ENCODE peak calls at places on chromosomes 5 and 9, in four cellular contexts. One of them, this sample, is unnamed.

GRCh38 chr5:61735999-61736398 is 403.9 kb downstream of the ZSWIM6 start:
- DNase-seq in kidney epithelial cell: peak; percentile 28
- DNase-seq in mammary epithelial cell: no peak
- DNase-seq in H9: no peak
- DNase-seq in this sample: no peak

GRCh38 chr5:174343826-174344225 is 298.3 kb downstream of the NSG2 start:
- DNase-seq in mammary epithelial cell: no peak
- DNase-seq in kidney epithelial cell: no peak
- DNase-seq in H9: no peak
- DNase-seq in this sample: no peak

GRCh38 chr5:132391870-132392269 is 22.4 kb downstream of the SLC22A5 start:
- DNase-seq in mammary epithelial cell: no peak
- DNase-seq in H9: no peak
- DNase-seq in kidney epithelial cell: no peak
- DNase-seq in this sample: no peak

GRCh38 chr5:141821430-141821925 is 56.7 kb downstream of the PCDH1 start:
- DNase-seq in kidney epithelial cell: peak; percentile 42
- DNase-seq in mammary epithelial cell: peak; percentile 75
- DNase-seq in H9: peak; percentile 59
- DNase-seq in this sample: no peak

GRCh38 chr5:159903134-159903533 is 13.1 kb upstream of the ADRA1B start:
- DNase-seq in mammary epithelial cell: no peak
- DNase-seq in H9: no peak
- DNase-seq in kidney epithelial cell: no peak
- DNase-seq in this sample: no peak

GRCh38 chr5:157600252-157600651 is 24.7 kb upstream of the ADAM19 start:
- DNase-seq in mammary epithelial cell: no peak
- DNase-seq in H9: no peak
- DNase-seq in kidney epithelial cell: no peak
- DNase-seq in this sample: no peak

GRCh38 chr5:161273410-161273809 is 273.1 kb downstream of the GABRB2 start:
- DNase-seq in H9: no peak
- DNase-seq in kidney epithelial cell: no peak
- DNase-seq in mammary epithelial cell: no peak
- DNase-seq in this sample: no peak

GRCh38 chr5:141960449-141961323 is 2.7 kb upstream of the PCDH12 start:
- DNase-seq in kidney epithelial cell: peak; percentile 34
- DNase-seq in H9: peak; percentile 85
- DNase-seq in mammary epithelial cell: peak; percentile 73
- DNase-seq in this sample: peak; percentile 75

GRCh38 chr9:36204906-36205547 is 14.3 kb downstream of the CLTA start:
- DNase-seq in kidney epithelial cell: no peak
- DNase-seq in H9: peak; percentile 53
- DNase-seq in mammary epithelial cell: no peak
- DNase-seq in this sample: no peak

GRCh38 chr9:129289131-129289731 is 111.2 kb upstream of the IER5L start:
- DNase-seq in mammary epithelial cell: no peak
- DNase-seq in H9: no peak
- DNase-seq in kidney epithelial cell: no peak
- DNase-seq in this sample: no peak

GRCh38 chr5:143672806-143673205 is 139.2 kb upstream of the HMHB1 start:
- DNase-seq in kidney epithelial cell: no peak
- DNase-seq in mammary epithelial cell: no peak
- DNase-seq in H9: no peak
- DNase-seq in this sample: no peak

GRCh38 chr5:138773215-138773614 is 20.0 kb downstream of the CTNNA1 start:
- DNase-seq in kidney epithelial cell: no peak
- DNase-seq in mammary epithelial cell: no peak
- DNase-seq in H9: no peak
- DNase-seq in this sample: no peak

GRCh38 chr9:87581949-87582637 is 84.4 kb downstream of the DAPK1 start:
- DNase-seq in mammary epithelial cell: no peak
- DNase-seq in kidney epithelial cell: no peak
- DNase-seq in H9: no peak
- DNase-seq in this sample: no peak

GRCh38 chr5:72799721-72800120 is 16.7 kb upstream of the TNPO1 start:
- DNase-seq in kidney epithelial cell: no peak
- DNase-seq in H9: no peak
- DNase-seq in mammary epithelial cell: no peak
- DNase-seq in this sample: no peak

GRCh38 chr5:158492850-158493249 is 606.9 kb downstream of the EBF1 start:
- DNase-seq in H9: no peak
- DNase-seq in kidney epithelial cell: no peak
- DNase-seq in mammary epithelial cell: no peak
- DNase-seq in this sample: no peak

GRCh38 chr9:93244101-93244500 is 60.2 kb downstream of the WNK2 start:
- DNase-seq in H9: no peak
- DNase-seq in mammary epithelial cell: no peak
- DNase-seq in kidney epithelial cell: no peak
- DNase-seq in this sample: no peak

GRCh38 chr5:34585601-34586104 is 70.5 kb upstream of the RAI14 start:
- DNase-seq in mammary epithelial cell: peak; percentile 86
- DNase-seq in kidney epithelial cell: peak; percentile 53
- DNase-seq in H9: no peak
- DNase-seq in this sample: no peak

GRCh38 chr9:29830815-29831214 is 2257.5 kb upstream of the C9orf72 start:
- DNase-seq in mammary epithelial cell: peak; percentile 37
- DNase-seq in H9: peak; percentile 54
- DNase-seq in kidney epithelial cell: peak; percentile 18
- DNase-seq in this sample: peak; percentile 43

GRCh38 chr5:56479701-56480304 is 246.7 kb upstream of the ANKRD55 start:
- DNase-seq in H9: no peak
- DNase-seq in kidney epithelial cell: no peak
- DNase-seq in mammary epithelial cell: no peak
- DNase-seq in this sample: no peak

GRCh38 chr5:68562308-68562707 is 346.8 kb downstream of the PIK3R1 start:
- DNase-seq in kidney epithelial cell: no peak
- DNase-seq in mammary epithelial cell: peak; percentile 33
- DNase-seq in H9: no peak
- DNase-seq in this sample: no peak

This sample was measured in iPS DF 6.9.